ENCODE peak calls at places on chromosomes 16 and 17, in nine cellular contexts. E is H9, M is tibial artery, F is AG04450, P is uterus, B is upper lobe of right lung, Q is MM.1S, O is pancreas, X is cardiac muscle cell. I is an unnamed sample. For H3K27me3, the result is how much of the 10 kb centered on the place peaks cover.

GRCh38 chr16:23016372-23016771 is 132.9 kb downstream of the USP31 start:
- DNase-seq in M (no peak), Q (no peak), B (no peak), F (no peak), E (no peak), P (no peak), O (no peak), X (no peak), I (no peak)

GRCh38 chr16:19555938-19556778 is 655 bp downstream of the VPS35L start:
- DNase-seq in X (peak), O (no peak), B (no peak), M (no peak), P (peak), F (no peak), E (peak), Q (peak), I (no peak)

GRCh38 chr17:40854175-40854814 is 12.7 kb downstream of the KRT12 start:
- DNase-seq in P (no peak), B (no peak), F (peak), O (no peak), E (no peak), X (no peak), Q (no peak), M (no peak), I (no peak)

GRCh38 chr17:50840311-50840851 is 5.0 kb downstream of the WFIKKN2 start:
- DNase-seq in F (no peak), O (no peak), P (no peak), X (no peak), E (peak), M (no peak), B (no peak), Q (no peak), I (no peak)

GRCh38 chr17:65261682-65262636 is 124.8 kb downstream of the RGS9 start:
- DNase-seq in Q (no peak), P (no peak), X (no peak), O (no peak), F (no peak), B (no peak), M (no peak), E (no peak), I (no peak)

GRCh38 chr17:66142428-66142827 is 49.5 kb downstream of the CEP112 start:
- DNase-seq in M (no peak), O (no peak), Q (no peak), B (no peak), X (no peak), P (no peak), F (no peak), E (no peak), I (no peak)

GRCh38 chr17:61040666-61041065 is 359.0 kb upstream of the TBX2 start:
- DNase-seq in X (no peak), O (no peak), E (no peak), P (no peak), M (no peak), B (no peak), Q (no peak), F (no peak), I (no peak)

GRCh38 chr16:9333515-9333914 is 242.1 kb downstream of the HAPSTR1 start:
- DNase-seq in B (no peak), X (no peak), F (no peak), P (no peak), Q (no peak), E (no peak), O (no peak), M (no peak), I (no peak)

GRCh38 chr16:50269769-50270509 is 3.6 kb downstream of the ADCY7 start:
- DNase-seq in X (no peak), B (no peak), E (no peak), F (no peak), Q (no peak), M (no peak), O (no peak), P (no peak), I (no peak)

GRCh38 chr17:34275881-34276280 is 5.9 kb downstream of the CCL7 start:
- DNase-seq in B (no peak), E (no peak), X (no peak), Q (no peak), O (no peak), P (no peak), M (no peak), F (peak), I (no peak)

GRCh38 chr17:19507673-19508326 is 25.9 kb upstream of the SLC47A1 start:
- DNase-seq in E (peak), Q (peak), F (peak), X (peak), M (peak), O (peak), B (peak), P (peak), I (peak)

GRCh38 chr16:64409762-64410161 is 712.1 kb downstream of the CDH11 start:
- DNase-seq in F (no peak), M (no peak), P (peak), E (no peak), X (peak), Q (no peak), B (no peak), O (no peak), I (no peak)

GRCh38 chr17:77681820-77682219 is 276.7 kb upstream of the TNRC6C start:
- DNase-seq in E (peak), P (peak), F (no peak), M (no peak), B (peak), Q (no peak), X (no peak), O (no peak), I (peak)

GRCh38 chr17:56594528-56595418 is 1.3 kb downstream of the NOG start:
- DNase-seq in E (peak), B (peak), P (no peak), F (no peak), O (no peak), X (peak), Q (peak), M (no peak), I (no peak)

GRCh38 chr16:19760336-19761060 is 42.4 kb downstream of the IQCK start:
- DNase-seq in B (no peak), M (no peak), X (no peak), E (no peak), P (no peak), O (no peak), F (no peak), Q (no peak), I (no peak)

GRCh38 chr16:80994451-80994850 is 12.2 kb downstream of the CMC2 start:
- DNase-seq in P (no peak), O (no peak), M (no peak), B (no peak), X (no peak), Q (no peak), E (no peak), F (no peak), I (no peak)

GRCh38 chr17:50051082-50051576 is 4.8 kb upstream of the ITGA3 start:
- DNase-seq in X (no peak), Q (peak), B (no peak), F (no peak), O (peak), M (no peak), P (no peak), E (peak), I (no peak)

GRCh38 chr17:5115673-5116651 is at the start of gene USP6:
- DNase-seq in O (no peak), P (no peak), Q (no peak), M (no peak), E (peak), F (no peak), X (no peak), B (peak), I (peak)

GRCh38 chr17:45780921-45781320 is 3.2 kb upstream of the CRHR1 start:
- DNase-seq in E (no peak), M (no peak), P (peak), Q (no peak), B (no peak), X (no peak), F (no peak), O (no peak), I (no peak)

GRCh38 chr16:23182206-23182674 is 305 bp upstream of the SCNN1G start:
- DNase-seq in O (peak), B (peak), P (peak), X (peak), E (peak), M (peak), Q (peak), F (peak), I (peak)

GRCh38 chr17:81334419-81334896 is 39.4 kb upstream of the SLC38A10 start:
- DNase-seq in X (no peak), Q (no peak), M (no peak), P (no peak), F (no peak), E (peak), B (peak), O (no peak), I (no peak)

GRCh38 chr16:81657731-81658130 is 121.4 kb upstream of the PLCG2 start:
- DNase-seq in Q (no peak), B (no peak), P (no peak), M (no peak), X (no peak), O (no peak), E (no peak), F (no peak), I (no peak)

GRCh38 chr17:1485748-1486376 is 6.6 kb downstream of the MYO1C start:
- DNase-seq in E (peak), X (peak), F (no peak), P (peak), O (peak), B (peak), M (peak), Q (peak), I (peak)

GRCh38 chr16:9092282-9092962 is 978 bp downstream of the HAPSTR1 start:
- DNase-seq in F (no peak), O (peak), B (peak), Q (peak), P (peak), E (no peak), M (peak), X (peak), I (peak)

GRCh38 chr17:2087597-2088211 is 32.8 kb downstream of the HIC1 start:
- DNase-seq in Q (peak), B (peak), M (peak), E (no peak), F (no peak), X (no peak), P (peak), O (no peak), I (no peak)

GRCh38 chr16:53664724-53665345 is 38.8 kb downstream of the RPGRIP1L start:
- DNase-seq in X (peak), M (peak), O (peak), P (no peak), E (no peak), F (peak), B (no peak), Q (no peak), I (no peak)

GRCh38 chr17:78172284-78173024 is 4.1 kb downstream of the SYNGR2 start:
- DNase-seq in Q (peak), P (peak), O (no peak), X (peak), B (peak), M (peak), E (no peak), F (no peak), I (no peak)

GRCh38 chr17:58335779-58336455 is 7.3 kb upstream of the TSPOAP1 start:
- DNase-seq in E (no peak), F (no peak), P (no peak), Q (peak), B (peak), O (no peak), X (no peak), M (no peak), I (no peak)

GRCh38 chr17:61015966-61016365 is 338.3 kb downstream of the BCAS3 start:
- DNase-seq in E (no peak), M (no peak), Q (no peak), B (no peak), O (no peak), F (no peak), X (no peak), P (no peak), I (no peak)

GRCh38 chr16:30853758-30854157 is 40.1 kb downstream of the BCL7C start:
- DNase-seq in P (no peak), F (no peak), Q (no peak), O (no peak), E (no peak), B (no peak), M (no peak), X (no peak), I (no peak)

GRCh38 chr17:74815067-74815466 is 38.9 kb upstream of the NAT9 start:
- DNase-seq in M (no peak), X (no peak), Q (no peak), E (no peak), O (no peak), B (no peak), P (no peak), F (no peak), I (peak)

GRCh38 chr17:32876414-32877163 is at the start of gene MYO1D:
- DNase-seq in P (peak), O (peak), F (no peak), X (peak), M (peak), Q (peak), E (peak), B (peak), I (peak)

GRCh38 chr17:30716461-30717289 is 107.8 kb downstream of the CRLF3 start:
- DNase-seq in P (no peak), Q (no peak), E (peak), F (no peak), M (no peak), X (no peak), O (no peak), B (peak), I (no peak)
- TF ChIP-seq CTCF in P (no peak), Q (peak), E (peak), F (no peak), M (no peak), X (peak), O (no peak), B (no peak), I (no peak)

GRCh38 chr17:27536781-27537180 is 80.5 kb downstream of the KSR1 start:
- DNase-seq in P (no peak), F (no peak), M (no peak), E (no peak), X (no peak), Q (no peak), B (peak), O (no peak), I (no peak)
- H3K27me3 ChIP-seq in P (under half), F (under half), M (under half), E (under half), X (under half), Q (under half), B (under half), O (under half), I (under half)

DNA sequence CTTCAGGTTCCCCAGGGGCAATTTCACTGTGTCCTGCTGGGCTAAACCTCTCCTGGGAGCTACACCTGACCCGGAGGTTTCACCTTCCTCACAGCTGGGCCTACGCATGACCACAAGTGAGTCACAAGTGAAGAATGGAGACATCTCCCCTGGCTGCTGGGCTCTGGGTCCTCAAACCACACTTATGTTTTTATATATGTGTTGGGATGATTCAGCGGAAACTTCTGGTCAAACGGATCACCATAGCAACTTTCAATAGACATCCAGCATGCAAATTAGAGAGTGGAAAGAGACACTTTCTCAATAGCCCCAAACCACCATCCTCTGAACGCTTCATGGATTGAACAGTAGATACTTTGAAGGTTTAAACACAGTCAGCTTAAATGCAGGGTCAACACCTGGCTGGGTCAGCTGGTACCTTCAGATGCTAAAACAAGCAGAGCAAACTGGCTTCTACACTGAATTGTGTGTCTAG is 28.0 kb upstream of the MAF start:
- DNase-seq in X (no peak), E (no peak), B (no peak), P (no peak), O (no peak), Q (peak), F (peak), M (no peak), I (no peak)
- TF ChIP-seq CTCF in X (no peak), E (no peak), B (no peak), P (no peak), O (no peak), Q (no peak), F (no peak), M (no peak), I (no peak)

GRCh38 chr16:68644303-68644702 is 807 bp upstream of the CDH3 start:
- DNase-seq in M (no peak), O (no peak), E (peak), X (peak), Q (no peak), B (no peak), F (no peak), P (peak), I (no peak)

GRCh38 chr16:68642436-68643064 is 2.6 kb upstream of the CDH3 start:
- DNase-seq in F (no peak), O (no peak), Q (no peak), X (peak), E (peak), P (peak), M (no peak), B (peak), I (peak)

GRCh38 chr16:68642047-68642435 is 3.1 kb upstream of the CDH3 start:
- DNase-seq in B (no peak), P (no peak), Q (no peak), E (no peak), X (no peak), F (no peak), O (no peak), M (no peak), I (no peak)

GRCh38 chr16:68643847-68644246 is 1.3 kb upstream of the CDH3 start:
- DNase-seq in X (peak), O (no peak), B (no peak), F (no peak), P (no peak), E (no peak), M (no peak), Q (no peak), I (peak)

DNA sequence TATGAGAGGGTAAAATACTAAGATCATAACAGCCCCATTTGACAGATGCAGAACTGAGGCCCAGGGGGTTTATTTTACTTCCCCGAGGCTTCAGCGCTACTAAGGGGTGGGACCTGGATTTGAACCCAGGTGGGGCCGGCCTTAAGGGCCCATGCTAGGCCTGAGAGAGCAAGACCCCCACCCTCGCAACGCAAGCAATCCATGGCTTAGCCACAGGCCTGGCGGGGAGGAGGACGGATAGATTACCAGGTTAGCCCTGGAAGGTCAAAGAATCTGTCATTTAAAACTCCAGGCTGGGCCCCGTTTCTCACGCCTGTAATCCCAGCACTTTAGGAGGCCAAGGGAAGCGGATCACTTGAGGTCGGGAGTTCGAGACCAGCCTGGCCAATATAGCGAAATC is 1.9 kb upstream of the CDH3 start:
- DNase-seq in X (no peak), P (no peak), B (no peak), O (no peak), F (no peak), E (no peak), Q (no peak), M (no peak), I (no peak)
- H3K27me3 ChIP-seq in X (under half), P (under half), B (under half), O (under half), F (half or more), E (under half), Q (under half), M (under half), I (under half)

DNA sequence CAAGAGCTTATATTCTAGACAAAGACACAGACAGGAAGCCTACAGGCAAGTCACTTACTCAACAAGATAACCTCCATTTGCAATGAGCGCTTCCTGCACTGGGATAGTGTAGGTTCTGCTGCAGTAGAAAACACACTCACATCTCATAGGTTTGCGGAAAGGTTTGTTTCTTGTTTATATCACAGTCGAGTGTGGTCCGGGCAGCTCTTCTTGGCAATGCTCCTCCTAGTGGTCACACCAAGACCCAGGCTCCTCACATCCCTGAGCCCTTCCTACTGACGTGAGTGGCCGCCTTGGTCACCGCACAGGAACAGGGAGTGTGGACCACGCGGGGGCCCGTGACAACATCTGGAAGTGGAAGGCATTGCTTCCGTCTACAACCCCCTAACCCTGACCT is 48.0 kb upstream of the RBFOX3 start:
- DNase-seq in F (no peak), O (no peak), X (peak), M (no peak), E (peak), P (peak), B (no peak), Q (no peak), I (no peak)
- TF ChIP-seq CTCF in F (peak), O (peak), X (peak), M (no peak), E (peak), P (peak), B (peak), Q (peak), I (no peak)

DNA sequence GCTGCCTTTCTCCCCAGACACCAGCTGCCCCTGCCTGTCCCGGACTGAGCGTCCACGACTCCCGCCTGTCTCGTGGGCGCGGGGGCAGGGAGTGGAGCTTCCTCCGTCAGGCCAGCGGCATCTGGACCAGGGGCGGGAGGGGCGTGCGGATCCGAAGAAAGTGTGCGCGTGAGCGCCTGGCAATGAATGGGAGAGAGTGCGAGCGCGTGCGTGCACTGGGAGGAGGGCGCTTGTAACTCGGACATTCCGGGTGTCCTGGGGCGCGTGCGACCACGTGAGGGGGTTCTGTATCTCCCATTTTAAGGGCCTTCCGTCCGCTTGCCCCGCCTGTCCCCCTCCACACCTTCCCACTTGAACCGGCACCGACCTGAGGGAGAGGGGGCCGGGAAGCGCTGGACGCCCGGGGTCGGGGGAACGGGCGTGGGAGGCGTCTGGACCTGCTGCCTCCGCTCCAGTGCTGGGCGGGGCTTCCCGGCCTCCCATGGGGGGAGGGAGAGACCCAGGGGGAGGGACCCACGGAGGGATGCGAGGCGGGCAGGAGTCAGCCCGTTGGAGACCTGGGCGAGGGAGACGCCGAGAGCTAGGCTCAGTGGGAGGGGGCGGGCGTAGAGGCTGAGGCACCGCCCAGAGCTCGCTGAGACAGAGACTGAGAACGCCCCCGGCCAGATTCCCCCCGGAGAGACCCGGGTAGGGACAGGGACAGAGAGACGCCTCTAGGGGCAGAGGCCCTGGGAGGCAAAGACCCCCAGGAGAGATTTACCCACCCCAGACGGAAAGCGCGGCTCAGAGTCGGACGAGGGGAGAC is at the start of gene KREMEN2:
- DNase-seq in Q (no peak), X (peak), M (no peak), P (no peak), E (peak), B (no peak), O (peak), F (no peak), I (no peak)
- H3K27me3 ChIP-seq in Q (under half), X (under half), M (under half), P (under half), E (under half), B (half or more), O (under half), F (under half), I (under half)

DNA sequence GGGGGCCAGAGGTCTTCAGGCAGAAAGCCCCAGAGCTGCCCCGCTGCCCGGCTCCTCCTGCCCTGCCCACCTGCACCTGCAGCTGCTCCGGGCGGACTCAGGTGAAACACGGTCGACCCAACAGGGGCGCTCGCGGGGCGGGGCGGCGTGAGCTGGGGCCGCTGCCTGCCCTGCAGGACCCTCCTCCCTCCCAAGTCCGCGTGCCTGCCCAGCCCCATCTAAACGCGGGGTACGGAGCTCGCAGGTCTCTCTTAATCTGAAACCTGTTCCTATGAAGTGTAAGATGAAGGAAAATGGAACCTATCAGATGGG is 28.1 kb downstream of the GNPTG start:
- DNase-seq in O (peak), B (no peak), E (peak), M (no peak), Q (no peak), X (no peak), P (no peak), F (no peak), I (no peak)
- TF ChIP-seq CTCF in O (no peak), B (no peak), E (peak), M (no peak), Q (peak), X (no peak), P (no peak), F (no peak), I (no peak)

I was measured in thyroid gland.